ENCODE peak calls at places on chromosome 17, in five cellular contexts. T is keratinocyte, V is mesendoderm, M is IMR-90, Y is A549. C is an unnamed sample.
A peak's percentile ranks its signal among the peaks of the same experiment; 100 is the strongest.

GRCh38 chr17:56176101-56176500 is 22.8 kb downstream of the ANKFN1 start:
- DNase-seq in T (no peak), M (peak; percentile 36), Y (no peak), V (peak; percentile 25), C (peak; percentile 84)

GRCh38 chr17:80142929-80143328 is 4.0 kb downstream of the EIF4A3 start:
- DNase-seq in M (no peak), V (no peak), Y (no peak), T (no peak), C (no peak)

GRCh38 chr17:40452921-40453378 is 9.7 kb downstream of the IGFBP4 start:
- DNase-seq in Y (no peak), V (no peak), M (peak; percentile 64), T (no peak), C (no peak)

GRCh38 chr17:78174870-78175642 is 6.7 kb downstream of the SYNGR2 start:
- DNase-seq in V (peak; percentile 58), Y (no peak), T (no peak), M (no peak), C (no peak)

GRCh38 chr17:77501101-77501566 is 360.4 kb downstream of the SEC14L1 start:
- DNase-seq in Y (peak; percentile 55), M (no peak), T (no peak), V (no peak), C (no peak)

GRCh38 chr17:79515646-79516604 is 94.9 kb downstream of the RBFOX3 start:
- DNase-seq in M (peak; percentile 10), T (no peak), Y (no peak), V (no peak), C (peak; percentile 31)

GRCh38 chr17:50661795-50662391 is 27.2 kb downstream of the ABCC3 start:
- DNase-seq in T (peak; percentile 76), Y (peak; percentile 100), M (peak; percentile 93), V (peak; percentile 97), C (peak; percentile 97)

GRCh38 chr17:78384479-78385175 is 6.2 kb downstream of the PGS1 start:
- DNase-seq in T (no peak), M (no peak), V (no peak), Y (no peak), C (no peak)

GRCh38 chr17:45437461-45438283 is 5.0 kb upstream of the ARHGAP27 start:
- DNase-seq in Y (no peak), M (no peak), V (no peak), T (no peak), C (no peak)

GRCh38 chr17:60161598-60162330 is 12.0 kb downstream of the CA4 start:
- DNase-seq in Y (no peak), M (no peak), V (peak; percentile 72), T (no peak), C (no peak)

GRCh38 chr17:77778636-77779524 is 179.6 kb upstream of the TNRC6C start:
- DNase-seq in V (no peak), Y (no peak), T (no peak), M (no peak), C (peak; percentile 98)

GRCh38 chr17:20120835-20121234 is 111.7 kb downstream of the SPECC1 start:
- DNase-seq in T (no peak), V (no peak), M (no peak), Y (no peak), C (no peak)

GRCh38 chr17:68697850-68698313 is 96.7 kb upstream of the FAM20A start:
- DNase-seq in M (peak; percentile 68), T (peak; percentile 30), Y (no peak), V (no peak), C (peak; percentile 58)

GRCh38 chr17:6823011-6823442 is 8.5 kb downstream of the TEKT1 start:
- DNase-seq in Y (no peak), M (peak; percentile 6), V (no peak), T (no peak), C (no peak)

GRCh38 chr17:17714261-17714866 is 33.1 kb downstream of the RAI1 start:
- DNase-seq in M (no peak), V (no peak), T (no peak), Y (no peak), C (no peak)

GRCh38 chr17:20961551-20961950 is 81.3 kb downstream of the USP22 start:
- DNase-seq in M (no peak), Y (no peak), T (peak; percentile 85), V (peak; percentile 44), C (no peak)

GRCh38 chr17:67528751-67529436 is 151.8 kb downstream of the PITPNC1 start:
- DNase-seq in V (peak; percentile 86), M (peak; percentile 93), Y (peak; percentile 81), T (no peak), C (peak; percentile 93)

GRCh38 chr17:67534941-67535340 is 157.9 kb downstream of the PITPNC1 start:
- DNase-seq in M (no peak), Y (no peak), T (no peak), V (peak; percentile 55), C (no peak)

GRCh38 chr17:67526700-67527099 is 149.6 kb downstream of the PITPNC1 start:
- DNase-seq in M (no peak), Y (no peak), V (no peak), T (no peak), C (no peak)

GRCh38 chr17:67532326-67532871 is 155.3 kb downstream of the PITPNC1 start:
- DNase-seq in V (no peak), T (no peak), M (no peak), Y (no peak), C (no peak)

DNA sequence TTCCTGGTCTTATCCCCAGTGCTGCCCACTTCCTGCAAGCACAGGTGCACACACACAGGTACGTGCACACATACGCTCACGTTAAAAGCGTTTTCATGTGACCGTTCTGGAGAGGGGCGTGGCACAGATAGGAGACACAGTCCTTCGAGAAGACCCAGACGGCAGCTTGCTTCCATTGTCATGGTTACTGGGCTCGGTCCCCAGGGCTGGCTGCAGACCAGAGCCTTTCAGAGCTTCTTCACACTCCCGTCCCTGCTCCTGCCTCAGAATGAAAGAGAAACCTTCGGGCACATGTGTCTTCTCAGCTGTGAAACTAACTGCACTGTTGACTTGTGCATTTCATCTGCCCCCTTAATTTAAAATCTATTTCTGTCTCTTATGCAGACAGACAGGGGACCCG is 154.2 kb downstream of the PITPNC1 start:
- DNase-seq in M (no peak), Y (no peak), V (peak; percentile 75), T (no peak), C (no peak)
- H3K4me3 ChIP-seq in M (no peak overlapping the region), Y (no peak overlapping the region), V (no peak overlapping the region), T (no peak overlapping the region), C (no peak overlapping the region)

GRCh38 chr17:73240561-73240960 is 21.1 kb downstream of the CPSF4L start:
- DNase-seq in T (no peak), Y (no peak), V (no peak), M (no peak), C (no peak)
- H3K4me3 ChIP-seq in T (no peak overlapping the region), Y (no peak overlapping the region), V (no peak overlapping the region), M (no peak overlapping the region), C (no peak overlapping the region)

GRCh38 chr17:57554826-57555635 is 190.1 kb downstream of the CCDC182 start:
- DNase-seq in Y (no peak), T (no peak), V (peak; percentile 66), M (no peak), C (no peak)
- H3K4me3 ChIP-seq in Y (no peak overlapping the region), T (no peak overlapping the region), V (no peak overlapping the region), M (no peak overlapping the region), C (no peak overlapping the region)

DNA sequence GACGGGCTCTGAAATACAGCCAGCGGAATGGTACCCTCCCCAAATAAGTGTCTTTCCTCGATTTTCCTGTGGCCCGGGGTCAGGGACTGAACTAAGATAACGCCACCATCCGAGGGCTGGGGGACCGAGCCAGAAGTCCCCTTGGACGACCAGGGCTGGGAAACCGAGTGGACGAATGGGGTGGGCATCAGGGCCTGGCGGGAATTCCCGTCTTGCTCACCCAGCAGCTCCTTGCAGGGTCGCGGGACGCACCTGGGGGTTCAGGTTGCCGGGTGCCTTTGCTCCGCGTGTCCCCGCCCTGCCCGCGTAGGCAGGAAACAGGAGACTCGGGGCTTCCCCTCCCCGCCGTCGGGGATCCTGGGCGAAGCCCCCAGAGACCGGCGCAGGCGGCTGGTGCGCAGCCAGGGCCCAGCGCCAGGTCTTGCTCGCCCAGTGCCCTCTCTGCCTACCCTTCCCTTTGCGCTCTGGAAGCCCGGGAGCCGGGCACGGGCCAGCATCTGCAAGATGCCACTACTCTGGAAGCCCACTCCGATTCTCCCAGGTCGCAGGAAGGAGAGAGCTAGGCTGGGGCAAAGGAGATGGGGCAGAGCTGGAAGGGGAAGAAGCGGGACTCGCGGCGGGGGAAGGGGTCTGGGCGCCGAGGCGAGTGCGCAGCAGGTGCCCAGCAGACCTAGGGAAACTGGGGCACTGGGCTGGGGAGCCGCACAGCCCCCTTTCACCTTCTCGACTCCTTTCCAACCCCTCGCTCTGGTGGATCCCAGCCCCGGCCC is 729 bp upstream of the GRIN2C start:
- DNase-seq in Y (no peak), T (no peak), M (no peak), V (no peak), C (no peak)
- H3K4me3 ChIP-seq in Y (peak overlapping the region; percentile 39), T (no peak overlapping the region), M (no peak overlapping the region), V (no peak overlapping the region), C (no peak overlapping the region)

GRCh38 chr17:30291571-30292489 is at the start of gene BLMH:
- DNase-seq in T (no peak), M (peak; percentile 77), V (peak; percentile 92), Y (peak; percentile 80), C (peak; percentile 89)

GRCh38 chr17:30296499-30297038 is 4.8 kb upstream of the BLMH start:
- DNase-seq in V (no peak), M (no peak), Y (no peak), T (no peak), C (peak; percentile 28)

GRCh38 chr17:30290077-30290476 is 1.7 kb downstream of the BLMH start:
- DNase-seq in Y (no peak), V (no peak), M (no peak), T (no peak), C (no peak)

GRCh38 chr17:30290696-30291570 is 811 bp downstream of the BLMH start:
- DNase-seq in M (peak; percentile 21), V (peak; percentile 50), T (peak; percentile 38), Y (peak; percentile 74), C (peak; percentile 35)

DNA sequence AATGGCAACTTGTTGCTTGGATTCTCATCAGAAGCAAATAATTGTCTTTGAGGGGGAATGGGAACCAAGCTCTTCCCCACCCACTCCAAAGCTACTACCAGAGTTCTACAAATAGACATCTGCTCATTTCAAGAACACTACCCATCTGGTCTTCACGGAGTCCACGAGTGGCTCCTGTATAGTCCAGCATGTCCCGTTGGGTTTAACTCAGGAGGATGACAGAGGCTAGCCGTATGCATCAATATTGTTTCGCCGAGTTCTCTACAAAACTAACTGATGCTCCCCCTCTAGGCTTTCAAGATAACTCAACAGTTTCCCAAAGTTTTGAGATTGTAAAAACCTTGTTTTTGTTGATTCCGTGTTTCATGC is 730 bp upstream of the BLMH start:
- DNase-seq in V (no peak), Y (no peak), M (no peak), T (no peak), C (no peak)
- H3K4me3 ChIP-seq in V (peak overlapping the region; percentile 65), Y (peak overlapping the region; percentile 80), M (peak overlapping the region; percentile 76), T (no peak overlapping the region), C (peak overlapping the region; percentile 99)